ENCODE peak calls at places on chromosomes 6 and 20, in eight cellular contexts. One of them, this sample, is unnamed.

GRCh38 chr6:155130161-155130853 is 133.5 kb upstream of the CLDN20 start:
- DNase-seq in upper lobe of right lung: no peak
- DNase-seq in CD8-positive, alpha-beta T cell: no peak
- DNase-seq in fibroblast of the aortic adventitia: no peak
- DNase-seq in PC-3: peak
- DNase-seq in mesothelial cell of epicardium: no peak
- DNase-seq in HFF-Myc: no peak
- DNase-seq in GM20000: no peak
- DNase-seq in this sample: no peak

GRCh38 chr6:30322527-30323501 is 3.9 kb upstream of the TRIM39 start:
- DNase-seq in upper lobe of right lung: no peak
- DNase-seq in CD8-positive, alpha-beta T cell: no peak
- DNase-seq in fibroblast of the aortic adventitia: peak
- DNase-seq in PC-3: peak
- DNase-seq in mesothelial cell of epicardium: no peak
- DNase-seq in HFF-Myc: no peak
- DNase-seq in GM20000: no peak
- DNase-seq in this sample: no peak

GRCh38 chr20:50455656-50456451 is 54.3 kb upstream of the PTPN1 start:
- DNase-seq in upper lobe of right lung: peak
- DNase-seq in CD8-positive, alpha-beta T cell: no peak
- DNase-seq in fibroblast of the aortic adventitia: no peak
- DNase-seq in PC-3: no peak
- DNase-seq in mesothelial cell of epicardium: no peak
- DNase-seq in HFF-Myc: no peak
- DNase-seq in GM20000: no peak
- DNase-seq in this sample: no peak

GRCh38 chr20:5222919-5223634 is 93.7 kb downstream of the PROKR2 start:
- DNase-seq in upper lobe of right lung: no peak
- DNase-seq in CD8-positive, alpha-beta T cell: peak
- DNase-seq in fibroblast of the aortic adventitia: peak
- DNase-seq in PC-3: peak
- DNase-seq in mesothelial cell of epicardium: no peak
- DNase-seq in HFF-Myc: peak
- DNase-seq in GM20000: peak
- DNase-seq in this sample: peak

GRCh38 chr6:31888281-31889258 is 8.9 kb downstream of the EHMT2 start:
- DNase-seq in upper lobe of right lung: peak
- DNase-seq in CD8-positive, alpha-beta T cell: peak
- DNase-seq in fibroblast of the aortic adventitia: no peak
- DNase-seq in PC-3: peak
- DNase-seq in mesothelial cell of epicardium: no peak
- DNase-seq in HFF-Myc: no peak
- DNase-seq in GM20000: peak
- DNase-seq in this sample: no peak

GRCh38 chr6:81890846-81891245 is 138.4 kb upstream of the TENT5A start:
- DNase-seq in upper lobe of right lung: no peak
- DNase-seq in CD8-positive, alpha-beta T cell: no peak
- DNase-seq in fibroblast of the aortic adventitia: peak
- DNase-seq in PC-3: no peak
- DNase-seq in mesothelial cell of epicardium: no peak
- DNase-seq in HFF-Myc: no peak
- DNase-seq in GM20000: no peak
- DNase-seq in this sample: peak

GRCh38 chr6:101393291-101394251 is at the start of gene GRIK2:
- DNase-seq in upper lobe of right lung: peak
- DNase-seq in CD8-positive, alpha-beta T cell: no peak
- DNase-seq in fibroblast of the aortic adventitia: no peak
- DNase-seq in PC-3: peak
- DNase-seq in mesothelial cell of epicardium: no peak
- DNase-seq in HFF-Myc: no peak
- DNase-seq in GM20000: no peak
- DNase-seq in this sample: no peak

GRCh38 chr6:134477991-134478635 is 160.2 kb upstream of the SGK1 start:
- DNase-seq in upper lobe of right lung: no peak
- DNase-seq in CD8-positive, alpha-beta T cell: no peak
- DNase-seq in fibroblast of the aortic adventitia: peak
- DNase-seq in PC-3: no peak
- DNase-seq in mesothelial cell of epicardium: no peak
- DNase-seq in HFF-Myc: no peak
- DNase-seq in GM20000: no peak
- DNase-seq in this sample: no peak

GRCh38 chr20:17533396-17533795 is 2.2 kb upstream of the BFSP1 start:
- DNase-seq in upper lobe of right lung: no peak
- DNase-seq in CD8-positive, alpha-beta T cell: no peak
- DNase-seq in fibroblast of the aortic adventitia: peak
- DNase-seq in PC-3: peak
- DNase-seq in mesothelial cell of epicardium: no peak
- DNase-seq in HFF-Myc: no peak
- DNase-seq in GM20000: peak
- DNase-seq in this sample: peak

GRCh38 chr6:118893095-118893881 is 664 bp upstream of the ASF1A start:
- DNase-seq in upper lobe of right lung: no peak
- DNase-seq in CD8-positive, alpha-beta T cell: peak
- DNase-seq in fibroblast of the aortic adventitia: peak
- DNase-seq in PC-3: peak
- DNase-seq in mesothelial cell of epicardium: no peak
- DNase-seq in HFF-Myc: no peak
- DNase-seq in GM20000: peak
- DNase-seq in this sample: peak

GRCh38 chr6:13378669-13379590 is 50.6 kb upstream of the TBC1D7 start:
- DNase-seq in upper lobe of right lung: no peak
- DNase-seq in CD8-positive, alpha-beta T cell: no peak
- DNase-seq in fibroblast of the aortic adventitia: no peak
- DNase-seq in PC-3: peak
- DNase-seq in mesothelial cell of epicardium: no peak
- DNase-seq in HFF-Myc: no peak
- DNase-seq in GM20000: no peak
- DNase-seq in this sample: no peak

GRCh38 chr6:2738373-2738979 is 12.2 kb downstream of the MYLK4 start:
- DNase-seq in upper lobe of right lung: no peak
- DNase-seq in CD8-positive, alpha-beta T cell: peak
- DNase-seq in fibroblast of the aortic adventitia: peak
- DNase-seq in PC-3: peak
- DNase-seq in mesothelial cell of epicardium: no peak
- DNase-seq in HFF-Myc: peak
- DNase-seq in GM20000: peak
- DNase-seq in this sample: no peak

GRCh38 chr20:62918830-62919229 is 7.5 kb downstream of the DIDO1 start:
- DNase-seq in upper lobe of right lung: no peak
- DNase-seq in CD8-positive, alpha-beta T cell: peak
- DNase-seq in fibroblast of the aortic adventitia: no peak
- DNase-seq in PC-3: no peak
- DNase-seq in mesothelial cell of epicardium: no peak
- DNase-seq in HFF-Myc: no peak
- DNase-seq in GM20000: no peak
- DNase-seq in this sample: no peak

GRCh38 chr20:17939622-17940446 is 28.8 kb downstream of the SNX5 start:
- DNase-seq in upper lobe of right lung: no peak
- DNase-seq in CD8-positive, alpha-beta T cell: no peak
- DNase-seq in fibroblast of the aortic adventitia: no peak
- DNase-seq in PC-3: no peak
- DNase-seq in mesothelial cell of epicardium: no peak
- DNase-seq in HFF-Myc: no peak
- DNase-seq in GM20000: no peak
- DNase-seq in this sample: no peak

GRCh38 chr6:150813993-150814359 is 51.5 kb upstream of the MTHFD1L start:
- DNase-seq in upper lobe of right lung: no peak
- DNase-seq in CD8-positive, alpha-beta T cell: no peak
- DNase-seq in fibroblast of the aortic adventitia: peak
- DNase-seq in PC-3: peak
- DNase-seq in mesothelial cell of epicardium: no peak
- DNase-seq in HFF-Myc: no peak
- DNase-seq in GM20000: peak
- DNase-seq in this sample: peak

GRCh38 chr6:47407295-47408281 is 70.0 kb upstream of the CD2AP start:
- DNase-seq in upper lobe of right lung: no peak
- DNase-seq in CD8-positive, alpha-beta T cell: no peak
- DNase-seq in fibroblast of the aortic adventitia: peak
- DNase-seq in PC-3: peak
- DNase-seq in mesothelial cell of epicardium: no peak
- DNase-seq in HFF-Myc: no peak
- DNase-seq in GM20000: no peak
- DNase-seq in this sample: peak

GRCh38 chr6:41560440-41561192 is 14.4 kb downstream of the FOXP4 start:
- DNase-seq in upper lobe of right lung: no peak
- DNase-seq in CD8-positive, alpha-beta T cell: peak
- DNase-seq in fibroblast of the aortic adventitia: peak
- DNase-seq in PC-3: no peak
- DNase-seq in mesothelial cell of epicardium: no peak
- DNase-seq in HFF-Myc: no peak
- DNase-seq in GM20000: peak
- DNase-seq in this sample: no peak

GRCh38 chr6:63882208-63882607 is 246.6 kb downstream of the PHF3 start:
- DNase-seq in upper lobe of right lung: no peak
- DNase-seq in CD8-positive, alpha-beta T cell: no peak
- DNase-seq in fibroblast of the aortic adventitia: no peak
- DNase-seq in PC-3: peak
- DNase-seq in mesothelial cell of epicardium: no peak
- DNase-seq in HFF-Myc: no peak
- DNase-seq in GM20000: no peak
- DNase-seq in this sample: no peak
- TF ChIP-seq CTCF in upper lobe of right lung: peak
- TF ChIP-seq CTCF in CD8-positive, alpha-beta T cell: no peak
- TF ChIP-seq CTCF in fibroblast of the aortic adventitia: peak
- TF ChIP-seq CTCF in PC-3: peak
- TF ChIP-seq CTCF in mesothelial cell of epicardium: peak
- TF ChIP-seq CTCF in HFF-Myc: peak
- TF ChIP-seq CTCF in GM20000: no peak
- TF ChIP-seq CTCF in this sample: peak

DNA sequence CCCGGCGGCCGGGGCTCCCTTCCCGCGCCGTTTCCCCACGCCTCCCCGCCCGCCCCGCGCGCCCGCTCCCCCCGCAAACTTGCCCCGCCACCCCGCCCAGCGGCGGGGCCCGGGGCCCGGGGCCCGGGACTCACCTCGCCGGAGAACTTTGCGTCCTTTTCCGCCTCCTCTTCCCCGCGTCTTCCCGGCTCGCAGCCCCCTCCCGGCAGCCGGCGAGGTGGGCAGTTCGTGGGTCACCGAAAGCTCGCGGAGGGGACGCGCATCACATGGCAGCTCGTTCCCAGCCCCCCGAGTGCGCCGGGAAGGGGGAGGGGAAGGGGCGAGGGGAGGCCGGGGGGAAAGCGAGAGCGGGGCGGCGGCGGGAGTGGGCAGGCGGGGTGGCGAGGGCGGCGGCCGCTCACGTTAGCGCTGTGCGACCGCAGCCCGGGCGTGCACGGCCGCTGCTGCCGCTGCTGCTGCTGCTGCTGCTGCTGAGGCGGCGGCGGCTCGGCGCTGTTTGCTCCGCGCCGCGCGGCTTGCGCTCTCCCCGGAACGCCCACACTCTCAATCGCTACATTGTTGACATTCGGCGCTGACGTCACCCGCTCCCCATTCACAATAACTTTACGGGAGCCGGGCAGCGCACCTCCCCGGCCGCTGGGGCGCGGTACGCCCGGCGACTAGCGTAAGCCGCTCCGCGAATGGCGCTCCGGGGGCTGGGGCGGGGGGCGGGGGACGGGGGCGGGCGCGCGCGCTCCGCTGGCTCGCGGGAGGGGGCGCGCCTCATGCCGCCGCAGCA is at the start of gene BACH2:
- DNase-seq in upper lobe of right lung: peak
- DNase-seq in CD8-positive, alpha-beta T cell: peak
- DNase-seq in fibroblast of the aortic adventitia: peak
- DNase-seq in PC-3: peak
- DNase-seq in mesothelial cell of epicardium: peak
- DNase-seq in HFF-Myc: peak
- DNase-seq in GM20000: peak
- DNase-seq in this sample: peak
- TF ChIP-seq CTCF in upper lobe of right lung: peak
- TF ChIP-seq CTCF in CD8-positive, alpha-beta T cell: no peak
- TF ChIP-seq CTCF in fibroblast of the aortic adventitia: peak
- TF ChIP-seq CTCF in PC-3: no peak
- TF ChIP-seq CTCF in mesothelial cell of epicardium: no peak
- TF ChIP-seq CTCF in HFF-Myc: no peak
- TF ChIP-seq CTCF in GM20000: no peak
- TF ChIP-seq CTCF in this sample: peak

GRCh38 chr6:16711551-16712249 is 49.6 kb downstream of the ATXN1 start:
- DNase-seq in upper lobe of right lung: no peak
- DNase-seq in CD8-positive, alpha-beta T cell: peak
- DNase-seq in fibroblast of the aortic adventitia: no peak
- DNase-seq in PC-3: peak
- DNase-seq in mesothelial cell of epicardium: no peak
- DNase-seq in HFF-Myc: no peak
- DNase-seq in GM20000: no peak
- DNase-seq in this sample: no peak

GRCh38 chr6:16713597-16713996 is 47.7 kb downstream of the ATXN1 start:
- DNase-seq in upper lobe of right lung: no peak
- DNase-seq in CD8-positive, alpha-beta T cell: no peak
- DNase-seq in fibroblast of the aortic adventitia: no peak
- DNase-seq in PC-3: peak
- DNase-seq in mesothelial cell of epicardium: no peak
- DNase-seq in HFF-Myc: no peak
- DNase-seq in GM20000: no peak
- DNase-seq in this sample: no peak

GRCh38 chr6:16716450-16716858 is 44.8 kb downstream of the ATXN1 start:
- DNase-seq in upper lobe of right lung: no peak
- DNase-seq in CD8-positive, alpha-beta T cell: no peak
- DNase-seq in fibroblast of the aortic adventitia: no peak
- DNase-seq in PC-3: no peak
- DNase-seq in mesothelial cell of epicardium: no peak
- DNase-seq in HFF-Myc: no peak
- DNase-seq in GM20000: no peak
- DNase-seq in this sample: no peak

GRCh38 chr6:16712250-16712930 is 48.9 kb downstream of the ATXN1 start:
- DNase-seq in upper lobe of right lung: no peak
- DNase-seq in CD8-positive, alpha-beta T cell: no peak
- DNase-seq in fibroblast of the aortic adventitia: peak
- DNase-seq in PC-3: no peak
- DNase-seq in mesothelial cell of epicardium: no peak
- DNase-seq in HFF-Myc: no peak
- DNase-seq in GM20000: no peak
- DNase-seq in this sample: no peak

GRCh38 chr6:16712931-16713484 is 48.3 kb downstream of the ATXN1 start:
- DNase-seq in upper lobe of right lung: peak
- DNase-seq in CD8-positive, alpha-beta T cell: no peak
- DNase-seq in fibroblast of the aortic adventitia: peak
- DNase-seq in PC-3: peak
- DNase-seq in mesothelial cell of epicardium: no peak
- DNase-seq in HFF-Myc: peak
- DNase-seq in GM20000: no peak
- DNase-seq in this sample: peak
- TF ChIP-seq CTCF in upper lobe of right lung: peak
- TF ChIP-seq CTCF in CD8-positive, alpha-beta T cell: no peak
- TF ChIP-seq CTCF in fibroblast of the aortic adventitia: peak
- TF ChIP-seq CTCF in PC-3: peak
- TF ChIP-seq CTCF in mesothelial cell of epicardium: no peak
- TF ChIP-seq CTCF in HFF-Myc: peak
- TF ChIP-seq CTCF in GM20000: peak
- TF ChIP-seq CTCF in this sample: peak

DNA sequence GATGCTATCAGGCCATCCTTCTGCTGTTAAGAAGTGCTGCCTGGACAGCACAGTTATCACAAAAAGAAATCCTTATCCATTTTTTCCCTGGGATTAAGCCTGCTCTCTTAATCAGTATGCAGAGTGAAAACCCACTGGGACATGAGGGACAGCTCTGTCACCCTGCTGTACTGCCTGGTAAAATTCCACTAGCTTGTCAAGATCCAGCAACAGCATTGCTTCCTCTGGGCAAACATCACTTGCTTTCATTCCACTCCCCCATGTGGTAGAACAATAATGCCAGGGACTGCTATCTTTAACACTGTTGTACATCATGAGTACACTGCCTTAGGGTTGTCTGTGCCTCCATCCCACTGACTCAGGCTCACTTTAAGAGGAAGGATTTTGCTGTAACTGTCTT is 331.3 kb downstream of the KIF16B start:
- DNase-seq in upper lobe of right lung: no peak
- DNase-seq in CD8-positive, alpha-beta T cell: no peak
- DNase-seq in fibroblast of the aortic adventitia: no peak
- DNase-seq in PC-3: peak
- DNase-seq in mesothelial cell of epicardium: no peak
- DNase-seq in HFF-Myc: no peak
- DNase-seq in GM20000: no peak
- DNase-seq in this sample: no peak
- TF ChIP-seq CTCF in upper lobe of right lung: no peak
- TF ChIP-seq CTCF in CD8-positive, alpha-beta T cell: no peak
- TF ChIP-seq CTCF in fibroblast of the aortic adventitia: no peak
- TF ChIP-seq CTCF in PC-3: peak
- TF ChIP-seq CTCF in mesothelial cell of epicardium: no peak
- TF ChIP-seq CTCF in HFF-Myc: no peak
- TF ChIP-seq CTCF in GM20000: peak
- TF ChIP-seq CTCF in this sample: no peak